ENCODE peak calls at places on chromosomes 4 and X, in six cellular contexts. One of them, this sample, is unnamed.

GRCh38 chr4:135123632-135124031 is 922.0 kb upstream of the PABPC4L start:
- DNase-seq in cardiac fibroblast: no peak
- DNase-seq in kidney epithelial cell: no peak
- DNase-seq in breast epithelium: no peak
- DNase-seq in mammary epithelial cell: no peak
- DNase-seq in HCT116: no peak
- DNase-seq in this sample: no peak

GRCh38 chr4:143489116-143489515 is 24.4 kb upstream of the SMARCA5 start:
- DNase-seq in cardiac fibroblast: no peak
- DNase-seq in kidney epithelial cell: no peak
- DNase-seq in breast epithelium: no peak
- DNase-seq in mammary epithelial cell: peak
- DNase-seq in HCT116: no peak
- DNase-seq in this sample: no peak

GRCh38 chr4:84985952-84986351 is 19.5 kb upstream of the WDFY3 start:
- DNase-seq in cardiac fibroblast: peak
- DNase-seq in kidney epithelial cell: peak
- DNase-seq in breast epithelium: no peak
- DNase-seq in mammary epithelial cell: peak
- DNase-seq in HCT116: peak
- DNase-seq in this sample: peak

GRCh38 chr4:94892051-94892450 is 134.3 kb downstream of the BMPR1B start:
- DNase-seq in cardiac fibroblast: no peak
- DNase-seq in kidney epithelial cell: no peak
- DNase-seq in breast epithelium: no peak
- DNase-seq in mammary epithelial cell: no peak
- DNase-seq in HCT116: no peak
- DNase-seq in this sample: no peak

GRCh38 chr4:2626231-2626630 is 89.8 kb downstream of the FAM193A start:
- DNase-seq in cardiac fibroblast: no peak
- DNase-seq in kidney epithelial cell: no peak
- DNase-seq in breast epithelium: peak
- DNase-seq in mammary epithelial cell: no peak
- DNase-seq in HCT116: no peak
- DNase-seq in this sample: no peak

GRCh38 chrX:132568291-132568690 is 79.5 kb upstream of the MBNL3 start:
- DNase-seq in cardiac fibroblast: no peak
- DNase-seq in kidney epithelial cell: no peak
- DNase-seq in breast epithelium: no peak
- DNase-seq in mammary epithelial cell: no peak
- DNase-seq in HCT116: no peak
- DNase-seq in this sample: no peak

GRCh38 chrX:10534611-10535010 is 85.8 kb downstream of the MID1 start:
- DNase-seq in cardiac fibroblast: no peak
- DNase-seq in kidney epithelial cell: no peak
- DNase-seq in breast epithelium: no peak
- DNase-seq in mammary epithelial cell: no peak
- DNase-seq in HCT116: no peak
- DNase-seq in this sample: no peak

GRCh38 chrX:70485466-70485865 is 40.8 kb downstream of the DLG3 start:
- DNase-seq in cardiac fibroblast: no peak
- DNase-seq in kidney epithelial cell: no peak
- DNase-seq in breast epithelium: no peak
- DNase-seq in mammary epithelial cell: no peak
- DNase-seq in HCT116: no peak
- DNase-seq in this sample: no peak

GRCh38 chrX:103343105-103343504 is 13.1 kb downstream of the TCEAL7 start:
- DNase-seq in cardiac fibroblast: peak
- DNase-seq in kidney epithelial cell: no peak
- DNase-seq in breast epithelium: no peak
- DNase-seq in mammary epithelial cell: peak
- DNase-seq in HCT116: peak
- DNase-seq in this sample: no peak

GRCh38 chr4:1488357-1488756 is 82.1 kb upstream of the NKX1-1 start:
- DNase-seq in cardiac fibroblast: no peak
- DNase-seq in kidney epithelial cell: no peak
- DNase-seq in breast epithelium: no peak
- DNase-seq in mammary epithelial cell: no peak
- DNase-seq in HCT116: no peak
- DNase-seq in this sample: no peak

GRCh38 chr4:88522702-88523324 is 763 bp downstream of the PYURF start:
- DNase-seq in cardiac fibroblast: peak
- DNase-seq in kidney epithelial cell: no peak
- DNase-seq in breast epithelium: no peak
- DNase-seq in mammary epithelial cell: peak
- DNase-seq in HCT116: no peak
- DNase-seq in this sample: no peak

GRCh38 chrX:144801786-144802185 is 445.5 kb upstream of the SPANXN1 start:
- DNase-seq in cardiac fibroblast: no peak
- DNase-seq in kidney epithelial cell: no peak
- DNase-seq in breast epithelium: no peak
- DNase-seq in mammary epithelial cell: peak
- DNase-seq in HCT116: no peak
- DNase-seq in this sample: no peak

GRCh38 chr4:73675623-73676022 is 55.4 kb upstream of the RASSF6 start:
- DNase-seq in cardiac fibroblast: no peak
- DNase-seq in kidney epithelial cell: no peak
- DNase-seq in breast epithelium: no peak
- DNase-seq in mammary epithelial cell: peak
- DNase-seq in HCT116: no peak
- DNase-seq in this sample: no peak

GRCh38 chrX:129462707-129463106 is 60.6 kb downstream of the SMARCA1 start:
- DNase-seq in cardiac fibroblast: no peak
- DNase-seq in kidney epithelial cell: no peak
- DNase-seq in breast epithelium: no peak
- DNase-seq in mammary epithelial cell: no peak
- DNase-seq in HCT116: no peak
- DNase-seq in this sample: no peak
- TF ChIP-seq CTCF in cardiac fibroblast: no peak
- TF ChIP-seq CTCF in kidney epithelial cell: peak
- TF ChIP-seq CTCF in breast epithelium: no peak
- TF ChIP-seq CTCF in mammary epithelial cell: peak
- TF ChIP-seq CTCF in HCT116: no peak
- TF ChIP-seq CTCF in this sample: no peak

DNA sequence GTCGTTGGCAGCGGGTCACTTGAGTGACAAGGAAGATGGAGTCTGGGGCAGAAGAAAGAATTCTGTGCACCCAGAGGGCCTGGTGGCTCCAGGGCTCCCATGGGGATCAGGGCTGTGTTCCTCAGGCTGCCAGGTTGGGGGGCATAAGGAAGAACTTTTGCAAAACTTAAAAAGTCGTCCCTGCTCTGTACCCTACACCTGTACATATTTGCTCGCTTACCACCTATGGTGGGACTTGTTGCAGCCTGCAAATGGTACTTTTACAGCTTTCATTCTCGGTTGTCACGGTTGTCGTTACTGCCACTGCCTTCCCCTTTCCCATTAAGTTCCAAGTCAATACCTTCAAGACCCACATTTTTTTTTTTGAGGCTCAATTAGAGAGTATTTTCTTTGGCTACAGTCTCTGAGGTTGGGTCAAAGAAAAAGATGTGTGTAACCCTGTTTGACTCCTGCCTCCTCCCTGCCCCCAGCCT is 9.1 kb downstream of the ARX start:
- DNase-seq in cardiac fibroblast: no peak
- DNase-seq in kidney epithelial cell: no peak
- DNase-seq in breast epithelium: no peak
- DNase-seq in mammary epithelial cell: no peak
- DNase-seq in HCT116: no peak
- DNase-seq in this sample: no peak
- H3K4me3 ChIP-seq in cardiac fibroblast: no peak
- H3K4me3 ChIP-seq in kidney epithelial cell: no peak
- H3K4me3 ChIP-seq in breast epithelium: no peak
- H3K4me3 ChIP-seq in mammary epithelial cell: no peak
- H3K4me3 ChIP-seq in HCT116: no peak
- H3K4me3 ChIP-seq in this sample: no peak

GRCh38 chr4:122603156-122603574 is 17.7 kb downstream of the IL21 start:
- DNase-seq in cardiac fibroblast: no peak
- DNase-seq in kidney epithelial cell: no peak
- DNase-seq in breast epithelium: no peak
- DNase-seq in mammary epithelial cell: no peak
- DNase-seq in HCT116: no peak
- DNase-seq in this sample: no peak

GRCh38 chr4:122606364-122607043 is 14.4 kb downstream of the IL21 start:
- DNase-seq in cardiac fibroblast: no peak
- DNase-seq in kidney epithelial cell: no peak
- DNase-seq in breast epithelium: no peak
- DNase-seq in mammary epithelial cell: no peak
- DNase-seq in HCT116: no peak
- DNase-seq in this sample: no peak

GRCh38 chr4:122604146-122604545 is 16.7 kb downstream of the IL21 start:
- DNase-seq in cardiac fibroblast: no peak
- DNase-seq in kidney epithelial cell: no peak
- DNase-seq in breast epithelium: no peak
- DNase-seq in mammary epithelial cell: no peak
- DNase-seq in HCT116: no peak
- DNase-seq in this sample: no peak

DNA sequence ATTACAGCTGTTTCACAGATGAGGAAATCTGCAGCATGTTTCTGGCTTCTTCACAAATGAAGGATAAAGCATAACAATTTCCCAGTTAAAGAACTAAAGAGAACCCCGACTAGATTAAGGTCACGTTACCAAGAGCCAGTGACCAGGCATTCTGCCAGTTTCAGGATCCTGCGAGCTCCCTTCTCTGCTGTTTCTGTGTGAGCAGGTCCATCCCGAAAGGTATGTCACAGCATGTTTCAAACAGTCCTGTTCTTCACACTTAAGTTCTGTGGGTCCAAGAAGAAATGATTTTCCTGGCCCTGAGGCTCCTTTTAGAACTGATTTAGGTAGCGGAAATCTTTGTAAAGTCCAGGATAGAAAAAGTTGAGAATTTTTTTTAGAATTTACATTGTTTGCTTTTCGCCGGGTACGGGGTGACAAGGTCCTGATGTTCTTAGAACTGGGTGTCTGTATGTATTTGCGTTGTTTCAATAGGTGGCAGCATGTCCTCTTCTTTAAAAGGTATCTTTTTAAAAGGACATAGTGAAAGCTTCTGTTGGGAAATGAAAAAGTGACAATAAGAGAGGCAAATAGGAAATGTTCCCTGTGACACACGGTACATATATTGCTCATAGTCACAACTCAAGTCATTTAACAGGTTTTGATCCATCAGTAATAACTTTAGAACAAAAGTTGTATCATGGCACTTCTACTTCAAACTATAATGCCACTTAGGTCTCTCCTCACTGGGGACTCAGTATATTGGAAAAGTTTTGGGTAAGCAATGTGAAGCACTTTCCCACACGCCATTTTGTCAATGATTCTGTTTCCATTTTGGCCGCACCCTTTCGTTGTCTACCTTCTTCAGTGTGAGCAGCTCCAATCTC is 18.4 kb downstream of the IL21 start:
- DNase-seq in cardiac fibroblast: peak
- DNase-seq in kidney epithelial cell: peak
- DNase-seq in breast epithelium: no peak
- DNase-seq in mammary epithelial cell: peak
- DNase-seq in HCT116: peak
- DNase-seq in this sample: peak
- TF ChIP-seq CTCF in cardiac fibroblast: peak
- TF ChIP-seq CTCF in kidney epithelial cell: peak
- TF ChIP-seq CTCF in breast epithelium: no peak
- TF ChIP-seq CTCF in mammary epithelial cell: peak
- TF ChIP-seq CTCF in HCT116: peak
- TF ChIP-seq CTCF in this sample: peak

DNA sequence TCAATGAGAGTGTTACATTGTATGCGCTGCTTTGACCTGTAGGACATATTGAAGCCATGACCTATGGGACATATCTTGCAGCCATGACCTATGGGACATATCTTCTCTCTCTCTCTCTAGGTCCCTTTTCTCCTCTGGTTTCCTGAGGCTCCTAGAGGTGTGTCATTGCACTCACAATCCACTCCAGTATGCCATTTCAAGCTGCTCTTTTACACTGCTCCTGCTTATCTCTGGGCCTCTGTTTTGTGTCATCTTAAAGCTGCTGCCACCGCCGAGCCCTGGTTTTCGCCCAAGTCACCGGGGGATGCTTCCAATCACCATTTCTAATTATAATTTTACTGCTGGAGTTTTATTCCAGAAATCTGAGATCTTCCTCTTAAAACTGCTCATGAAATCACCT is 336.1 kb downstream of the GALNTL6 start:
- DNase-seq in cardiac fibroblast: no peak
- DNase-seq in kidney epithelial cell: no peak
- DNase-seq in breast epithelium: no peak
- DNase-seq in mammary epithelial cell: no peak
- DNase-seq in HCT116: no peak
- DNase-seq in this sample: no peak
- H3K4me3 ChIP-seq in cardiac fibroblast: no peak
- H3K4me3 ChIP-seq in kidney epithelial cell: no peak
- H3K4me3 ChIP-seq in breast epithelium: no peak
- H3K4me3 ChIP-seq in mammary epithelial cell: no peak
- H3K4me3 ChIP-seq in HCT116: no peak
- H3K4me3 ChIP-seq in this sample: no peak

DNA sequence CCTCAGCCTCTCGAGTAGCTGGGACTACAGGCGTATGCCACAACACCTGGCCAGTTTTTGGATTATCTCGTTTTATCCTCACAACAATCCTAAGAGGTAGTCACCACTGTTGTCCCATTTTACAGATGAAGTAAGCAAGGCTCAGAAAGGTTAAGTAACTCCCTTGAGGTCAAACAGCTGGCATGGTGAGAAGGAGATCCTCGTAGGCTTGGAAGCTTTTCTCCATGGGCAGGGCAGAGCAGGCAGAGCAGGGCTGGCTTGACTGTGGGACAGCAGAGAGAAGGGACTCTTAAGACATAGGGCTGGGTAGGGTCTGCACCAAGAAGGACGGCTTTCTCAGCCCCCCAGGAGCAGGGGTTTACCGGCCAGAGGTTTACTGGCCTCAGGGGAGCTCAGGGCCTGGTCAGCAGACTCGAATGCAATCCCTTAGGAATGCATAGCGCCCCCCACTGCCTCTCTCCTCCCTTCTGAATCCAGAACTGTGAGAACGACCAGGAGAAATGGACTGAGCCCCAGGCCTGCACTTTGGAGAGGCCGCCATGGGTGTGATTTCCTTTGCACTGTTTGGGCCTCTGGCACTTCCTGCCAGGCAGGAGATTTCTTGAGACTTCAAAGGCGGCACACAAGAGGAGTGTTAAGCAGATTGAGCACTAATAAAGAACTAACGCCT is 14.0 kb upstream of the CDKN2AIP start:
- DNase-seq in cardiac fibroblast: peak
- DNase-seq in kidney epithelial cell: no peak
- DNase-seq in breast epithelium: no peak
- DNase-seq in mammary epithelial cell: no peak
- DNase-seq in HCT116: no peak
- DNase-seq in this sample: no peak
- TF ChIP-seq CTCF in cardiac fibroblast: no peak
- TF ChIP-seq CTCF in kidney epithelial cell: no peak
- TF ChIP-seq CTCF in breast epithelium: no peak
- TF ChIP-seq CTCF in mammary epithelial cell: no peak
- TF ChIP-seq CTCF in HCT116: no peak
- TF ChIP-seq CTCF in this sample: no peak